ENCODE peak calls at places on chromosomes 16 and 17, in five cellular contexts. L, M, F, Q and V are unnamed samples.

GRCh38 chr16:5678371-5678770 is 580.8 kb upstream of the EEF2KMT start:
- DNase-seq in Q (no peak), M (peak), L (no peak), F (no peak), V (no peak)

GRCh38 chr16:82880361-82880760 is 253.6 kb downstream of the CDH13 start:
- DNase-seq in M (no peak), Q (no peak), L (no peak), F (no peak), V (no peak)

GRCh38 chr16:89038221-89038721 is 55.4 kb upstream of the ACSF3 start:
- DNase-seq in L (no peak), F (peak), M (no peak), Q (no peak), V (no peak)

GRCh38 chr17:49482144-49482817 is 12.8 kb upstream of the NGFR start:
- DNase-seq in M (no peak), F (peak), Q (no peak), L (no peak), V (no peak)

GRCh38 chr16:56357291-56357764 is 68.0 kb downstream of the AMFR start:
- DNase-seq in Q (no peak), F (peak), M (no peak), L (no peak), V (peak)

GRCh38 chr17:82216301-82217119 is 3.9 kb upstream of the CCDC57 start:
- DNase-seq in F (peak), M (no peak), L (peak), Q (peak), V (peak)

GRCh38 chr17:65638221-65638940 is 76.9 kb upstream of the AXIN2 start:
- DNase-seq in L (no peak), M (no peak), F (no peak), Q (peak), V (no peak)

GRCh38 chr17:43338886-43339516 is 59.8 kb upstream of the ARL4D start:
- DNase-seq in Q (peak), M (peak), L (no peak), F (peak), V (no peak)

GRCh38 chr17:15261063-15261817 is 3.9 kb downstream of the PMP22 start:
- DNase-seq in M (peak), L (no peak), F (peak), Q (peak), V (peak)

GRCh38 chr17:52419256-52419655 is 260.7 kb upstream of the CA10 start:
- DNase-seq in M (no peak), L (no peak), F (no peak), Q (peak), V (no peak)

GRCh38 chr17:61247438-61247837 is 152.2 kb upstream of the TBX2 start:
- DNase-seq in Q (peak), M (no peak), F (no peak), L (no peak), V (no peak)

GRCh38 chr17:62670202-62670821 is 42.8 kb downstream of the MRC2 start:
- DNase-seq in M (no peak), Q (no peak), L (no peak), F (peak), V (no peak)

GRCh38 chr17:73841431-73842060 is 197.3 kb upstream of the SDK2 start:
- DNase-seq in L (no peak), F (no peak), Q (no peak), M (no peak), V (no peak)

GRCh38 chr16:27446721-27447120 is 44.7 kb downstream of the IL21R start:
- DNase-seq in F (peak), L (no peak), M (no peak), Q (no peak), V (no peak)

GRCh38 chr16:69563605-69564580 is 1.9 kb upstream of the NFAT5 start:
- DNase-seq in Q (peak), M (peak), F (no peak), L (peak), V (peak)

GRCh38 chr17:32752934-32753333 is 124.0 kb downstream of the MYO1D start:
- DNase-seq in L (no peak), F (no peak), Q (no peak), M (no peak), V (no peak)

GRCh38 chr16:89331371-89332109 is 114.0 kb downstream of the ZNF778 start:
- DNase-seq in Q (no peak), M (no peak), F (no peak), L (no peak), V (no peak)

GRCh38 chr16:63447121-63447520 is 1410.9 kb upstream of the CDH8 start:
- DNase-seq in F (no peak), L (no peak), M (no peak), Q (no peak), V (no peak)

GRCh38 chr17:60049936-60050335 is 28.8 kb downstream of the HEATR6 start:
- DNase-seq in M (no peak), F (no peak), Q (no peak), L (no peak), V (no peak)

GRCh38 chr17:14593956-14594355 is 293.1 kb downstream of the HS3ST3B1 start:
- DNase-seq in Q (no peak), M (no peak), F (no peak), L (no peak), V (no peak)

GRCh38 chr17:42018339-42018738 is 1.1 kb upstream of the DNAJC7 start:
- DNase-seq in F (no peak), M (no peak), Q (no peak), L (no peak), V (no peak)

GRCh38 chr16:9333515-9333914 is 242.1 kb downstream of the HAPSTR1 start:
- DNase-seq in Q (no peak), M (no peak), F (no peak), L (no peak), V (no peak)

GRCh38 chr17:56966277-56966676 is 5.4 kb upstream of the COIL start:
- DNase-seq in F (no peak), Q (no peak), L (no peak), M (no peak), V (no peak)

GRCh38 chr16:15608398-15609285 is 34.3 kb downstream of the MARF1 start:
- DNase-seq in L (no peak), Q (peak), M (no peak), F (no peak), V (no peak)

GRCh38 chr16:62829084-62829483 is 792.8 kb upstream of the CDH8 start:
- DNase-seq in F (no peak), M (no peak), Q (no peak), L (no peak), V (no peak)

GRCh38 chr16:22754577-22754976 is 59.4 kb upstream of the HS3ST2 start:
- DNase-seq in F (no peak), M (no peak), L (no peak), Q (no peak), V (no peak)

GRCh38 chr16:78235876-78236275 is 136.4 kb downstream of the WWOX start:
- DNase-seq in L (no peak), Q (no peak), M (no peak), F (no peak), V (no peak)

GRCh38 chr16:89798832-89799370 is 17.5 kb downstream of the FANCA start:
- DNase-seq in Q (no peak), M (no peak), L (no peak), F (no peak), V (peak)

GRCh38 chr16:57589374-57589773 is 39.1 kb upstream of the ADGRG1 start:
- DNase-seq in F (no peak), L (no peak), Q (no peak), M (no peak), V (no peak)

GRCh38 chr17:42979511-42980273 is at the start of gene PTGES3L:
- DNase-seq in L (no peak), F (no peak), Q (peak), M (no peak), V (peak)

GRCh38 chr17:41002814-41003213 is 3.1 kb upstream of the KRTAP3-2 start:
- DNase-seq in F (no peak), L (no peak), Q (no peak), M (no peak), V (no peak)

GRCh38 chr17:63528183-63528582 is 5.0 kb downstream of the KCNH6 start:
- DNase-seq in L (no peak), Q (no peak), M (no peak), F (no peak), V (no peak)

GRCh38 chr16:85194528-85195270 is 82.4 kb upstream of the CIBAR2 start:
- DNase-seq in F (no peak), L (no peak), Q (no peak), M (no peak), V (no peak)

GRCh38 chr17:28086519-28086918 is 44.0 kb downstream of the NLK start:
- DNase-seq in Q (peak), F (no peak), M (no peak), L (no peak), V (no peak)

GRCh38 chr17:70408768-70409167 is 239.4 kb downstream of the KCNJ2 start:
- DNase-seq in M (no peak), Q (no peak), L (no peak), F (no peak), V (no peak)

DNA sequence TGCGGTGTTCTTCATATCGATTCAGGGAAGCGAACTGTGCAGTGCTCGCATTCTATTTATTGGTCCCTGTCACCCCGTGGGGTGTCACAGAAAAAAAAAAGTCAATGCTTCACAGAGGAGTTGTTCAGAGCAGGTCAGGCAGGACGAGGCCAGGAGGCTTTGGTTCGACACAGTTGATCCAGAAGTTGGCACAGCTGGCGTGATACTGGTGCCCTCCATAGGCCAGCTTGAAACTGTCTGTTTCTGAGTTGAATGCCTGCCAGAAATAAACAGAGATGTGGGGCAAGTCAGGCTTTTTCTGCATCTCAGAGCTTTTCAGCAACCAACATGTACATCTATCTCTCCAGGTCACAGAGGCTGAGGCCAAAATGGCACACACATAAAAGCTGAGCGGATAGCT is 29.1 kb downstream of the DUSP14 start:
- DNase-seq in L (no peak), Q (no peak), M (no peak), F (no peak), V (no peak)
- TF ChIP-seq CTCF in L (no peak), Q (no peak), M (no peak), F (no peak), V (no peak)

DNA sequence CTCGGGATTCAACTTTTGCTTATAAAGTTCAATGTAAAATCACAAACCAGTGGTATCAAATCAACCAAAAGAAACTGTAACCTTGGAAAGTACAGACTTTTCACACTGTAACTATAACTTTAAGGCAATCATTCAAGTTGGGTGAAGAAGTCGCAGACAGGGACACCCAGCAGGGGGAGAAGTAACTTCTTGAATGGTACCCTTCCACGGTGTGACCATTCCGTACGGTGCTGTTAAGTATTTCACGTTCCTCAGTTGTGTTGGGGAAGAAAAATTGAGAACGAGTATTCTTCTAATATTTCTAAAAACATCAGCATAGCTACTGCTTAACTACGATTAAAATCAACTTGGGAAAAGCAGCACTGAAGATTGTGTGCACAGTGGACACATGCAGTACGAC is 55.8 kb downstream of the MYH10 start:
- DNase-seq in M (no peak), F (no peak), Q (no peak), L (no peak), V (no peak)
- TF ChIP-seq CTCF in M (peak), F (peak), Q (peak), L (no peak), V (no peak)

DNA sequence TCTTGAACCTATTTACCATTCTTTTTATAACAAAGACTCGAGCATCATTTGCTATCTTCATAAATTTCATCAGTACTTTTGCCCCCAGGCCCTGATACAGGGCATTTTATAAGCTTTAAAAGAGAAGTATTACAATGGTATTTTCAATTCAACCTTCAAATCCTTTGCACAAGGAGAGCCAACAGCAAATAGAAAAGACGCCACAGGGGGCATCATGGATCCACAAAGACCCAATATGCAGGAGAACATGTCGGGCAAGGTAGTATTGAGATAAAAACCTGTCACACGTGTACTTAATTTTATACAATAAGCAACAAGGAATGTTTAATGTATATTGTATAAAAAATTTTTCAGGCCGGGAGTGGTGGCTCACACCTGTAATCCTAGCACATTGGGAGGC is 10.2 kb downstream of the MAP3K14 start:
- DNase-seq in M (no peak), Q (no peak), L (no peak), F (no peak), V (no peak)
- TF ChIP-seq CTCF in M (peak), Q (peak), L (peak), F (no peak), V (no peak)

DNA sequence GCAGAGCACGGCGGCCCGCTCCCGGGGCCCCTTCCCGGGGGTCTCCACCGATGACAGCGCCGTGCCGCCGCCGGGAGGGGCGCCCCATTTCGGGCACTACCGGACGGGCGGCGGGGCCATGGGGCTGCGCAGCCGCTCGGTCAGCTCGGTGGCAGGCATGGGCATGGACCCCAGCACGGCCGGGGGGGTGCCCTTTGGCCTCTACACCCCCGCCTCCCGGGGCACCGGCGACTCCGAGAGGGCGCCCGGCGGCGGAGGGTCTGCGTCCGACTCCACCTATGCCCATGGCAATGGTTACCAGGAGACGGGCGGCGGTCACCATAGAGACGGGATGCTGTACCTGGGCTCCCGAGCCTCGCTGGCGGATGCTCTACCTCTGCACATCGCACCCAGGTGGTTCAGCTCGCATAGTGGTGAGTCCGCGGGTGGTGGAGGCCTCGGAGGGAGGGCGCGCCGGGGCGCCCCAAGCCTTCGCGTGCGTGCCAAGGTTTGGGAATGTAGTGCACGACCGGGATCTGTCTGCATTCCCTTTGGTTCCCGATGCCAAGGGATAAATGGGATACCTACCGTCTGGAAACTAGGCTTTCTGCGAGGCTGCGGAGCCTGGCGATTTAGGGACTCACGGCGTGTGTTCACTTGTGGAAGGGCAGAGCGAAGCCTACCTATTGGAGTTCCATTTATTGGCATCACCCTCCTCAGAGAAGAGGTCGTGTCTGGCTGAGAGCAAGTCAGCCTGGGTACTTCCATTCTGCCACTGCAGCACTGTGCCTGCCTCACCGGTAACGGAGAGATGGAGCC is 1.1 kb downstream of the ZNRF1 start:
- DNase-seq in Q (peak), L (peak), M (peak), F (peak), V (peak)
- TF ChIP-seq CTCF in Q (no peak), L (no peak), M (no peak), F (no peak), V (no peak)

DNA sequence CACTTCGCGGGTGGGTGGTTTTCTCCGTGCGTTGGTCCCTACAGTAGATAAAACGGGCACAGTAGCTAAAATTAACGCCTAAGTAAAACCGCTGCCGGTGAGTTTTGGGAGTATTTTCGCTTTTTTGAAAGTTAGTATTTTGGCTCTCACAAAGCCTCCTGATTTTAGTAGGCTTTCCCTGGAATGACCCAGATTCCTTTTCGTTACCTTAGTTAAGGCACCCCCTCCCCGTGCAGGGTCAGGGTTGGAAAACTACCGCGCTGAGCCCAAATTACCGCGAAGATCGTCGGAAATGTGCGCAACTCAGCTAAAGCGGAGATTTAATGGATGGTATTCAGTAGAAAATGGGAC is 28.3 kb upstream of the ST6GALNAC1 start:
- DNase-seq in Q (no peak), L (no peak), F (no peak), M (no peak), V (no peak)
- TF ChIP-seq CTCF in Q (no peak), L (no peak), F (no peak), M (no peak), V (no peak)

DNA sequence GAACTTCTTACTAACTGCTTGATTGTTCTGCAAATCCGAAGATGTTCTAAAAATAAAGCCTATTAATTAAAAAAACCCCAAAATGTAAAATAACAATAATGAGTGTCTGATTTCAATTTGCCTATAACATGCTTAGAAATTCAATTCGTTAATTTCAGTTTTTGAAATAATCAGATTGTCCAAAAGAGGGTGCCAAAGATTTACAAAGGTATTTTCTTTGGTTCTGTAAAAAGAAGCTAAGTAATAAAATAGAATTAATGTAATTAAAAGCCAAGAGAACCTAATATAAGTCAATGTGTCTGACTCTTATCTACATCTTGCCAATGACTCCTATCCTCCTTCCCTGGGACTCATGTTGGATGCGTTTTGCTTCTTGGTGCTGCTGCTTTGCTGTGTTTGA is 75.0 kb upstream of the CPHXL start:
- DNase-seq in Q (peak), M (no peak), L (no peak), F (no peak), V (no peak)
- TF ChIP-seq CTCF in Q (no peak), M (peak), L (no peak), F (no peak), V (no peak)

DNA sequence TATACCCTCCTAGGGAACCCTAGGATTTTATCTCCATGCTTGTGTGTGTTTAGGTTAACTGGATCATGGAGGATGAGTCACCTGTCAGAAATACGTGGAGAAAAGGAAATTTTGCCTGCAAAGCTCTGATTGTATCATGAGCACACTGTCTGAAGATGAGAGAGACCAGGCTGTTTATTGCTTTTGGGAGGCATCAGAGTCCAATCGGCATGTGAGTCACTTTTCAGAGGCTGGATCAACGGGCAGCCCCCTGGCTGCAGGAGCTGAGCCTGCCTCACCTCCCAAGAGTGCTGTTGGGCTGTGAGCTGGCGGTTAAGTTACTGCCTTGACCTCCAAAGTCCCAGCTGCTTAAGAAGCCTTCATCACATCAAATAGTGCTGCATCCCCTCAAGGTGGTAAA is 41.5 kb upstream of the MED9 start:
- DNase-seq in Q (peak), M (no peak), F (no peak), L (no peak), V (no peak)
- TF ChIP-seq CTCF in Q (peak), M (peak), F (no peak), L (no peak), V (no peak)

DNA sequence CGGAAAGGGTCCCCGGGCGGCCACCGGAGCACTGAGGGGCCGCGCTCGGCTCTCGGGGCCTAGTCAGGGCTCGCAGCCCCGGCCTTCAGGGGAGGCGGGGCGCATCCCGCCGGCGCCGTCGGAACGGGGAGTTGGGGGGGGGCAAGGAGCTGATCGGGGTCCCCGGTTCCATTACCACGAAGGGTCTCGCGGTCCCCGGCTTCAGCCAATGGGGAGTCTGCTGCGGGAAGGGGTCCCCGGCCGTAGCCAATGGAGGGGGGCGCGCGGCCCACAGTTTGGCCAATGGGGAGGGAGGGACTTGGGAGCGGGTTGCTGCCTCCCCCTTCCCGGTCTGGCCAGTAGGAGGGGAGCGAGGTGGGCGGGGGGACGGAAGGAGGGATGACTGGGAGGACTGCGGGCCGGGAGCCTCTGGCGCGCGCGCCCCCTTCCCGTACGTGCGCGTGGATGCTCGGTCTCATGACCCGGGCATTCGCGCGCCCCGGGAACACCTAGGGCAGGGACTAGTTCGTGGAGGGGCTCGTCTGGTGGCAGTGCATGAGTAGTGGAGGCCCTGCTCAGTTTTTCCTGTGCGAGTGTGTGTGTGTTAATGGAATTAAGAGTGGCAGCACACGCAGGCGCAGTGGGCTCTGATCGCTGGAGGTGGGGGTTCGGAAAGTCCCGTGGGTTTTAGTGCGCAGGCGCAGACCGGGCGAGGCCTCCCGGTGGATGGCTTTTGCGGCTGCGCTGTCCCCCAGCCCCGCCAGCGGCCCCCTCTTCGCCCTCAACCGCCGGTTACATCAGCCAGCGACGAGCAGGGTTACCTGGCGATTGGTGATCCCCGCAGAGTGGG is 1.1 kb downstream of the ATXN2L start:
- DNase-seq in F (peak), Q (peak), M (peak), L (peak), V (peak)
- TF ChIP-seq CTCF in F (peak), Q (no peak), M (peak), L (peak), V (no peak)